ENCODE peak calls at places on chromosomes 7 and 10, in six cellular contexts. H is spleen, S is prostate gland, X is left lung, I is ovary, Z is body of pancreas. Y is an unnamed sample.
A peak's percentile ranks its signal among the peaks of the same experiment; 100 is the strongest.

GRCh38 chr10:23345861-23346260 is 1.3 kb upstream of the C10orf67 start:
- DNase-seq in I (no peak), Z (no peak), X (no peak), H (no peak), S (no peak), Y (peak; percentile 87)

GRCh38 chr7:97973206-97973658 is 16.8 kb downstream of the OCM2 start:
- DNase-seq in S (no peak), I (no peak), Z (peak; percentile 90), H (no peak), X (no peak), Y (no peak)

GRCh38 chr10:86673216-86673826 is 5.0 kb downstream of the LDB3 start:
- DNase-seq in X (no peak), I (no peak), H (no peak), Z (no peak), S (no peak), Y (no peak)

GRCh38 chr10:124285587-124286527 is 132.9 kb downstream of the OAT start:
- DNase-seq in X (peak; percentile 36), Z (no peak), H (peak; percentile 58), S (no peak), I (no peak), Y (no peak)

GRCh38 chr10:4656576-4657194 is 169.3 kb upstream of the AKR1E2 start:
- DNase-seq in Z (peak; percentile 45), X (no peak), S (peak; percentile 52), I (peak; percentile 39), H (peak; percentile 76), Y (peak; percentile 47)

GRCh38 chr7:48140001-48140681 is 31.1 kb upstream of the ABCA13 start:
- DNase-seq in H (no peak), I (no peak), Z (peak; percentile 41), S (no peak), X (no peak), Y (peak; percentile 38)

GRCh38 chr10:49037187-49037586 is 78.1 kb downstream of the VSTM4 start:
- DNase-seq in S (no peak), X (no peak), H (no peak), Z (no peak), I (no peak), Y (peak; percentile 33)

GRCh38 chr7:10483671-10484070 is 490.0 kb upstream of the PHF14 start:
- DNase-seq in I (no peak), S (no peak), X (no peak), H (no peak), Z (no peak), Y (no peak)

GRCh38 chr10:6089334-6090219 is 743 bp downstream of the RBM17 start:
- DNase-seq in S (no peak), H (peak; percentile 86), X (peak; percentile 81), Z (peak; percentile 38), I (peak; percentile 52), Y (peak; percentile 19)

GRCh38 chr10:33537066-33537465 is 202.6 kb upstream of the NRP1 start:
- DNase-seq in Z (no peak), I (no peak), X (no peak), H (no peak), S (no peak), Y (peak; percentile 25)

GRCh38 chr7:69078997-69079769 is 519.1 kb upstream of the AUTS2 start:
- DNase-seq in I (peak; percentile 18), H (no peak), S (peak; percentile 14), Z (no peak), X (no peak), Y (no peak)

GRCh38 chr7:76383089-76383944 is 24.5 kb upstream of the YWHAG start:
- DNase-seq in I (no peak), X (no peak), S (no peak), H (no peak), Z (no peak), Y (no peak)

GRCh38 chr7:156497776-156498509 is 142.6 kb upstream of the RNF32 start:
- DNase-seq in I (no peak), S (no peak), H (no peak), Z (no peak), X (no peak), Y (no peak)

DNA sequence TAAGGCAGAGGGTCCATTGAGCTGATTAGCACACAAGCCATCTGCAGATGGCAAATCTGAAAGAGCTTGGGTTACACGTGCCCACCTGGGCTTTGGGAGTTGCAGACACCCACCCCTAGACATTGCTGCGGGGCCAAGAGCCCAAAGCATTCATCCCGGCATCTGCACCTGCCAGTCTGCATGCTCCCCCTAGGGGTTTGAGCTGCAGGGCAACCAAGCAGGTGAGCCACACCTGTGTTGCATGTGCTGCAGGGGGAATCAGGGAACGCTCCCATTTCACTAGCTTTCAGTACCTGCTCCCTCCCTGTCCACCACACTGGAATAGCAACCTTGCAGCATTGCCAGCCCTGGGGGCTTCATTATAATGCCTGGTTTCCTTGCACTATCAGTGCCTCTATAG is 21.1 kb downstream of the C7orf33 start:
- DNase-seq in I (no peak), S (no peak), H (no peak), Z (no peak), X (no peak), Y (no peak)
- TF ChIP-seq CTCF in I (no peak), S (no peak), H (no peak), Z (no peak), X (no peak), Y (no peak)

DNA sequence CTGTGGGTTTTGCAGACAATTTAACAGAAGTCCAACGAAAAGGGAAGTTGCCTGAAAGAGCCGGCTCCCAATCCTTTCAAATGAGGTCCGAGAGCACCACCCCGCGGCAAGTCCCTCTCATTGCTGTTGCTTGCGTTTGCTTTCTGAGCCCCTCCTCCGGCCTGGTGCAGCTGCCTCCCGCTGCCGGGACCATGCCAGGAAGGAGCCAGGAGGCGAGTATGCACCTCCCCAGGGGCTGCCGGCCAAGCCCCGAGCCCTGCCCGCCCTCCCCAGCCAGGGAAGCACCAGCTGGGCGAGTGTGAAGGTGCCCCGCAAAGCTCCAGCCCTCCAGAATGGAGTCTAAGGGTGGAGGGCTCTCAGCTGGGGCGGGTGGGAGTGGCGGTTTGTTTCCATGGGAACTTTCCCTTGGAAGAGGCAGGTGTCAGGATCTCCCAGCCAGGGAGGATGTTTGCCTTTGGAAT is 25.8 kb upstream of the PPP2R2D start:
- DNase-seq in Z (peak; percentile 76), H (peak; percentile 87), S (peak; percentile 72), I (peak; percentile 85), X (peak; percentile 84), Y (peak; percentile 64)
- TF ChIP-seq CTCF in Z (peak; percentile 76), H (peak; percentile 63), S (peak; percentile 75), I (peak; percentile 51), X (peak; percentile 72), Y (peak; percentile 82)

GRCh38 chr10:59970396-59971368 is 64.3 kb upstream of the CCDC6 start:
- DNase-seq in Z (no peak), X (no peak), I (no peak), H (no peak), S (no peak), Y (no peak)
- TF ChIP-seq CTCF in Z (no peak), X (no peak), I (no peak), H (no peak), S (no peak), Y (no peak)

GRCh38 chr10:132297521-132297920 is 10.2 kb downstream of the STK32C start:
- DNase-seq in X (peak; percentile 46), H (no peak), S (no peak), Z (no peak), I (no peak), Y (no peak)
- TF ChIP-seq CTCF in X (no peak), H (no peak), S (no peak), Z (no peak), I (no peak), Y (no peak)

GRCh38 chr10:22246680-22247391 is 29.0 kb upstream of the EBLN1 start:
- DNase-seq in I (no peak), H (no peak), X (no peak), Z (no peak), S (no peak), Y (peak; percentile 69)

GRCh38 chr10:22243321-22243720 is 25.5 kb upstream of the EBLN1 start:
- DNase-seq in I (no peak), X (no peak), H (no peak), S (no peak), Z (no peak), Y (no peak)

GRCh38 chr10:22245567-22245966 is 27.8 kb upstream of the EBLN1 start:
- DNase-seq in X (no peak), S (no peak), Z (no peak), I (no peak), H (no peak), Y (no peak)

GRCh38 chr10:22244855-22245254 is 27.0 kb upstream of the EBLN1 start:
- DNase-seq in S (no peak), I (no peak), H (no peak), X (no peak), Z (no peak), Y (no peak)

GRCh38 chr10:22244001-22244400 is 26.2 kb upstream of the EBLN1 start:
- DNase-seq in I (no peak), Z (no peak), X (no peak), S (no peak), H (no peak), Y (no peak)
- TF ChIP-seq CTCF in I (no peak), Z (no peak), X (no peak), S (no peak), H (no peak), Y (peak; percentile 19)

GRCh38 chr10:77602231-77602912 is 35.2 kb downstream of the KCNMA1 start:
- DNase-seq in H (no peak), X (no peak), Z (no peak), S (no peak), I (no peak), Y (peak; percentile 42)
- TF ChIP-seq CTCF in H (no peak), X (no peak), Z (no peak), S (no peak), I (no peak), Y (peak; percentile 66)

GRCh38 chr10:118953598-118953997 is 75.9 kb upstream of the NANOS1 start:
- DNase-seq in H (no peak), X (no peak), Z (no peak), S (no peak), I (no peak), Y (no peak)
- TF ChIP-seq CTCF in H (no peak), X (no peak), Z (no peak), S (no peak), I (no peak), Y (no peak)

GRCh38 chr7:29207469-29207868 is 12.9 kb downstream of the CHN2 start:
- DNase-seq in I (no peak), X (no peak), Z (no peak), H (no peak), S (no peak), Y (no peak)

GRCh38 chr7:29204491-29205281 is 10.1 kb downstream of the CHN2 start:
- DNase-seq in I (no peak), S (no peak), Z (no peak), H (no peak), X (no peak), Y (no peak)

GRCh38 chr7:29209745-29210144 is 15.2 kb downstream of the CHN2 start:
- DNase-seq in S (no peak), X (no peak), I (no peak), H (no peak), Z (no peak), Y (no peak)

GRCh38 chr7:29208410-29209250 is 14.1 kb downstream of the CHN2 start:
- DNase-seq in S (no peak), X (no peak), H (no peak), I (no peak), Z (no peak), Y (no peak)

GRCh38 chr7:29207023-29207422 is 12.4 kb downstream of the CHN2 start:
- DNase-seq in S (no peak), I (no peak), H (no peak), Z (no peak), X (no peak), Y (no peak)
- TF ChIP-seq CTCF in S (no peak), I (no peak), H (no peak), Z (no peak), X (no peak), Y (no peak)